ENCODE peak calls at places on chromosomes 7 and 10, in six cellular contexts. One of them, this sample, is unnamed.

GRCh38 chr7:19982841-19983835 is 209.7 kb upstream of the TMEM196 start:
- DNase-seq in mammary epithelial cell: peak; percentile 45
- DNase-seq in Panc1: no peak
- DNase-seq in LoVo: no peak
- DNase-seq in effector CD4-positive, alpha-beta T cell: no peak
- DNase-seq in AG04450: peak; percentile 48
- DNase-seq in this sample: no peak

GRCh38 chr7:100465299-100465698 is 1.2 kb upstream of the SPACDR start:
- DNase-seq in effector CD4-positive, alpha-beta T cell: no peak
- DNase-seq in AG04450: no peak
- DNase-seq in Panc1: no peak
- DNase-seq in LoVo: no peak
- DNase-seq in mammary epithelial cell: no peak
- DNase-seq in this sample: no peak

GRCh38 chr10:95569368-95569767 is 8.2 kb upstream of the SORBS1 start:
- DNase-seq in AG04450: no peak
- DNase-seq in mammary epithelial cell: no peak
- DNase-seq in Panc1: no peak
- DNase-seq in effector CD4-positive, alpha-beta T cell: no peak
- DNase-seq in LoVo: no peak
- DNase-seq in this sample: no peak

GRCh38 chr10:38156416-38157269 is 62.5 kb downstream of the ZNF37A start:
- DNase-seq in mammary epithelial cell: no peak
- DNase-seq in AG04450: no peak
- DNase-seq in effector CD4-positive, alpha-beta T cell: no peak
- DNase-seq in LoVo: no peak
- DNase-seq in Panc1: no peak
- DNase-seq in this sample: no peak

GRCh38 chr10:14798631-14799030 is 23.9 kb upstream of the FAM107B start:
- DNase-seq in Panc1: no peak
- DNase-seq in mammary epithelial cell: no peak
- DNase-seq in effector CD4-positive, alpha-beta T cell: no peak
- DNase-seq in AG04450: no peak
- DNase-seq in LoVo: no peak
- DNase-seq in this sample: no peak

GRCh38 chr7:103983201-103983977 is 6.1 kb downstream of the RELN start:
- DNase-seq in mammary epithelial cell: no peak
- DNase-seq in AG04450: no peak
- DNase-seq in Panc1: no peak
- DNase-seq in effector CD4-positive, alpha-beta T cell: no peak
- DNase-seq in LoVo: no peak
- DNase-seq in this sample: no peak

GRCh38 chr10:62305813-62306212 is 37.2 kb upstream of the RTKN2 start:
- DNase-seq in LoVo: no peak
- DNase-seq in Panc1: no peak
- DNase-seq in AG04450: no peak
- DNase-seq in mammary epithelial cell: no peak
- DNase-seq in effector CD4-positive, alpha-beta T cell: no peak
- DNase-seq in this sample: no peak

GRCh38 chr7:123823898-123824753 is 20.8 kb upstream of the HYAL4 start:
- DNase-seq in AG04450: no peak
- DNase-seq in LoVo: no peak
- DNase-seq in Panc1: no peak
- DNase-seq in mammary epithelial cell: no peak
- DNase-seq in effector CD4-positive, alpha-beta T cell: no peak
- DNase-seq in this sample: peak; percentile 35

GRCh38 chr10:124744047-124744687 is at the start of gene FAM53B:
- DNase-seq in mammary epithelial cell: peak; percentile 63
- DNase-seq in Panc1: no peak
- DNase-seq in effector CD4-positive, alpha-beta T cell: peak; percentile 71
- DNase-seq in LoVo: peak; percentile 88
- DNase-seq in AG04450: no peak
- DNase-seq in this sample: peak; percentile 79

GRCh38 chr10:112721080-112721698 is 228.9 kb upstream of the TCF7L2 start:
- DNase-seq in AG04450: no peak
- DNase-seq in effector CD4-positive, alpha-beta T cell: no peak
- DNase-seq in LoVo: peak; percentile 44
- DNase-seq in mammary epithelial cell: no peak
- DNase-seq in Panc1: peak; percentile 43
- DNase-seq in this sample: no peak

GRCh38 chr10:23755557-23755956 is 316.7 kb downstream of the OTUD1 start:
- DNase-seq in effector CD4-positive, alpha-beta T cell: no peak
- DNase-seq in Panc1: no peak
- DNase-seq in LoVo: no peak
- DNase-seq in mammary epithelial cell: no peak
- DNase-seq in AG04450: no peak
- DNase-seq in this sample: no peak

GRCh38 chr7:30906520-30907240 is 5.0 kb upstream of the AQP1 start:
- DNase-seq in Panc1: no peak
- DNase-seq in mammary epithelial cell: no peak
- DNase-seq in effector CD4-positive, alpha-beta T cell: no peak
- DNase-seq in LoVo: no peak
- DNase-seq in AG04450: no peak
- DNase-seq in this sample: no peak

GRCh38 chr7:155829796-155830470 is 17.7 kb upstream of the SHH start:
- DNase-seq in mammary epithelial cell: no peak
- DNase-seq in LoVo: no peak
- DNase-seq in effector CD4-positive, alpha-beta T cell: no peak
- DNase-seq in AG04450: no peak
- DNase-seq in Panc1: no peak
- DNase-seq in this sample: no peak

GRCh38 chr10:43576062-43576461 is 1.6 kb upstream of the ZNF239 start:
- DNase-seq in LoVo: no peak
- DNase-seq in Panc1: no peak
- DNase-seq in mammary epithelial cell: no peak
- DNase-seq in effector CD4-positive, alpha-beta T cell: no peak
- DNase-seq in AG04450: no peak
- DNase-seq in this sample: no peak

GRCh38 chr7:149436358-149436757 is 24.5 kb downstream of the ZNF777 start:
- DNase-seq in mammary epithelial cell: no peak
- DNase-seq in effector CD4-positive, alpha-beta T cell: no peak
- DNase-seq in LoVo: no peak
- DNase-seq in AG04450: no peak
- DNase-seq in Panc1: no peak
- DNase-seq in this sample: no peak

This sample was measured in naive thymus-derived CD8-positive, alpha-beta T cell.